ENCODE peak calls at places on chromosomes 4 and X, in six cellular contexts. K is neuronal stem cell, Q is IMR-90, H is mesenchymal stem cell, T is H1, R is trophoblast cell. E is an unnamed sample.

GRCh38 chrX:69664693-69665092 is 48.8 kb downstream of the EDA start:
- DNase-seq in K (no peak), Q (no peak), H (no peak), T (no peak), R (no peak), E (no peak)

GRCh38 chr4:71300362-71300761 is 38.5 kb upstream of the SLC4A4 start:
- DNase-seq in K (no peak), Q (no peak), H (no peak), T (no peak), R (no peak), E (no peak)

GRCh38 chr4:11418610-11419009 is 10.1 kb downstream of the HS3ST1 start:
- DNase-seq in K (no peak), Q (peak), H (no peak), T (no peak), R (no peak), E (no peak)

GRCh38 chr4:184261246-184261645 is 43.6 kb upstream of the ENPP6 start:
- DNase-seq in K (no peak), Q (no peak), H (no peak), T (no peak), R (no peak), E (no peak)

GRCh38 chr4:162891788-162892707 is 274.6 kb downstream of the NAF1 start:
- DNase-seq in K (no peak), Q (no peak), H (peak), T (no peak), R (peak), E (no peak)

GRCh38 chr4:185755451-185755850 is 56.5 kb downstream of the SORBS2 start:
- DNase-seq in K (no peak), Q (no peak), H (no peak), T (no peak), R (no peak), E (no peak)

GRCh38 chrX:132375941-132376340 is 112.9 kb downstream of the MBNL3 start:
- DNase-seq in K (no peak), Q (no peak), H (no peak), T (no peak), R (peak), E (no peak)

GRCh38 chr4:173958445-173958844 is 325.0 kb downstream of the FBXO8 start:
- DNase-seq in K (no peak), Q (peak), H (peak), T (no peak), R (no peak), E (no peak)

GRCh38 chr4:4781936-4782754 is 77.3 kb upstream of the MSX1 start:
- DNase-seq in K (no peak), Q (peak), H (peak), T (no peak), R (no peak), E (no peak)

GRCh38 chr4:137307806-137308205 is 224.5 kb downstream of the PCDH18 start:
- DNase-seq in K (no peak), Q (peak), H (no peak), T (no peak), R (no peak), E (no peak)

GRCh38 chr4:77074961-77075855 is 581 bp downstream of the CCNI start:
- DNase-seq in K (peak), Q (peak), H (peak), T (peak), R (peak), E (peak)

GRCh38 chrX:42149281-42149680 is 225.9 kb upstream of the CASK start:
- DNase-seq in K (no peak), Q (no peak), H (no peak), T (no peak), R (no peak), E (no peak)

GRCh38 chr4:58093352-58093751 is 983.2 kb upstream of the IGFBP7 start:
- DNase-seq in K (no peak), Q (no peak), H (no peak), T (peak), R (no peak), E (peak)

GRCh38 chr4:126354784-126355183 is 1040.0 kb downstream of the FAT4 start:
- DNase-seq in K (no peak), Q (no peak), H (no peak), T (no peak), R (no peak), E (no peak)

GRCh38 chrX:46860536-46860935 is 23.7 kb downstream of the RP2 start:
- DNase-seq in K (no peak), Q (no peak), H (no peak), T (no peak), R (no peak), E (no peak)

GRCh38 chr4:86557526-86557925 is 36.6 kb upstream of the PTPN13 start:
- DNase-seq in K (no peak), Q (peak), H (no peak), T (no peak), R (no peak), E (no peak)

GRCh38 chr4:21830272-21830671 is 118.3 kb downstream of the KCNIP4 start:
- DNase-seq in K (no peak), Q (no peak), H (no peak), T (no peak), R (no peak), E (no peak)

GRCh38 chr4:154082760-154083530 is 294.1 kb upstream of the SFRP2 start:
- DNase-seq in K (peak), Q (no peak), H (peak), T (peak), R (peak), E (peak)

GRCh38 chr4:87026795-87027495 is 92.1 kb downstream of the AFF1 start:
- DNase-seq in K (no peak), Q (no peak), H (no peak), T (no peak), R (no peak), E (no peak)

GRCh38 chrX:73577368-73577767 is 14.4 kb downstream of the CHIC1 start:
- DNase-seq in K (peak), Q (peak), H (peak), T (no peak), R (peak), E (no peak)

GRCh38 chr4:94304365-94304971 is 38.2 kb downstream of the HPGDS start:
- DNase-seq in K (peak), Q (peak), H (peak), T (no peak), R (peak), E (no peak)

GRCh38 chr4:78749258-78749971 is 26.7 kb upstream of the BMP2K start:
- DNase-seq in K (no peak), Q (no peak), H (no peak), T (no peak), R (no peak), E (no peak)

GRCh38 chr4:30191902-30192301 is 528.3 kb upstream of the PCDH7 start:
- DNase-seq in K (no peak), Q (no peak), H (no peak), T (no peak), R (no peak), E (no peak)

GRCh38 chr4:57119054-57119651 is 9.0 kb upstream of the IGFBP7 start:
- DNase-seq in K (no peak), Q (peak), H (peak), T (no peak), R (peak), E (no peak)

GRCh38 chr4:52868138-52868537 is 6.0 kb downstream of the RASL11B start:
- DNase-seq in K (no peak), Q (no peak), H (no peak), T (no peak), R (peak), E (peak)

GRCh38 chr4:153259679-153260078 is 55.4 kb downstream of the TRIM2 start:
- DNase-seq in K (no peak), Q (no peak), H (no peak), T (no peak), R (no peak), E (no peak)

GRCh38 chr4:25485104-25485503 is 108.0 kb downstream of the ANAPC4 start:
- DNase-seq in K (no peak), Q (no peak), H (no peak), T (no peak), R (no peak), E (no peak)

GRCh38 chr4:100848865-100849264 is 331.0 kb upstream of the EMCN start:
- DNase-seq in K (no peak), Q (no peak), H (no peak), T (no peak), R (peak), E (peak)

GRCh38 chr4:147730333-147730732 is 1.6 kb upstream of the ARHGAP10 start:
- DNase-seq in K (peak), Q (no peak), H (peak), T (no peak), R (no peak), E (no peak)

GRCh38 chr4:176902710-176903323 is 110.1 kb upstream of the VEGFC start:
- DNase-seq in K (no peak), Q (peak), H (peak), T (no peak), R (no peak), E (no peak)

GRCh38 chr4:34181311-34181808 is 2063.0 kb downstream of the ARAP2 start:
- DNase-seq in K (no peak), Q (peak), H (peak), T (no peak), R (peak), E (no peak)

GRCh38 chrX:70481871-70482270 is 37.2 kb downstream of the DLG3 start:
- DNase-seq in K (no peak), Q (no peak), H (peak), T (no peak), R (no peak), E (no peak)

GRCh38 chr4:1323635-1324442 is 23.2 kb upstream of the UVSSA start:
- DNase-seq in K (no peak), Q (peak), H (peak), T (no peak), R (peak), E (no peak)
- H3K4me2 ChIP-seq in K (no peak), Q (no peak), H (no peak), T (no peak), R (no peak), E (no peak)

DNA sequence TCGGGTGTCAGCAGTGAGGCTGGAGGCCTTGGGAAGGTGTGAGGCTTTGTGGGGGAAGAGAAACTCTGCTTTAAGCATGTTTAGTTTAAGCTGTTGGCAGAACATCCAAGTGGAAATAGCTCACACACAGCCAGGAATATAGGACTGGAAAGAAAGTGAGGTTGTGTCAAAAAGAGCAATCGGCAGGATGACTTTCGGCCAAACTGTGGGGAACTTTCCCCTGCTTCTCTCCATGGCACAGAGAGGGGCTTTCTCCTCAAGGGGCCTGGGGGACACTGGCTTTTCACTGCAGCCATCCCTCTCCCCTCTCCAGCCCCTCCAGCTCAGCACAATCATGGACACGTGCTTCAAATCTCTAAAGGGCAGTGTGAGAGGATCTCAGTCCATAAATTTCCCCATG is 8.0 kb upstream of the CITED1 start:
- DNase-seq in K (no peak), Q (no peak), H (no peak), T (no peak), R (no peak), E (no peak)
- H3K14ac ChIP-seq in K (no peak), Q (no peak), H (no peak), T (no peak), R (no peak), E (no peak)

DNA sequence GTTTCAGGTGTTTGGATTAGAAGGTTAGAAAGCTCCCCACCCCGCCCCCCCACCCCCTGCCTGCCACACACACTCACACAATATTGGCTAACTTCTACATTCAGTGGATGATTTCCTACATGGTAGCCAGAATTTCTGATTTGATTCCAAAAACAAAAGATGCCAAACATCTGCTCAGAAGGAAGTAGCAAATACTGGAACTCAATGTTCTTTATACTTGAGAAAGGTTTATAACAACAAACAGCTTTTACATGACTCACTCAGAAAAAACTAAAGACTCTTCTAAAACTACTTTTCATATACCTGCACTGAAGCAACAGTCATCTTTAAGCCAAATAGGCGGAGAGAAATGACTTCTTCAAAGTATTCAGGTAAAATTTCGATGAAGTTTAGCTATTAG is 750.5 kb upstream of the POU3F4 start:
- DNase-seq in K (no peak), Q (no peak), H (no peak), T (no peak), R (no peak), E (no peak)
- H3K4me2 ChIP-seq in K (no peak), Q (no peak), H (no peak), T (no peak), R (no peak), E (no peak)

DNA sequence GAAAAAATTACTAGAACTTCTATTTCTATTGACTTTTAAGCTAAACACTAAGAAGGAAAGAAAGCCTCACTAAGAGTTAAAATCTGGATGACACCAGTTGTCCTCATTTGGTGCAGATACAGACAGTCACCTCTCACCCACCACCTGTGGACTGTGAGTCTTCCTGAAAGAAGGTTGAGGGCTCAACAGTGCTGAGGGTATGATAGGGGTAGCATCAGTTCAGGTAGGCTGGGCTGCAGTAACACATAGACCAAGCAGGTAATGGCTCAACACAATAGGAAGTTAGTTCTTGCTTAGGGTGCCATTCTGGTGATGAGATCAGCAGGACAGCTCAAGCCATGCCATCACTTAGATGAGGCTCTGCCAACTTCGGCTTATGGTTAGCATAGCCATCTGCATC is 224.4 kb downstream of the ANAPC10 start:
- DNase-seq in K (no peak), Q (no peak), H (no peak), T (no peak), R (peak), E (no peak)
- H3K14ac ChIP-seq in K (peak), Q (no peak), H (no peak), T (no peak), R (no peak), E (no peak)

DNA sequence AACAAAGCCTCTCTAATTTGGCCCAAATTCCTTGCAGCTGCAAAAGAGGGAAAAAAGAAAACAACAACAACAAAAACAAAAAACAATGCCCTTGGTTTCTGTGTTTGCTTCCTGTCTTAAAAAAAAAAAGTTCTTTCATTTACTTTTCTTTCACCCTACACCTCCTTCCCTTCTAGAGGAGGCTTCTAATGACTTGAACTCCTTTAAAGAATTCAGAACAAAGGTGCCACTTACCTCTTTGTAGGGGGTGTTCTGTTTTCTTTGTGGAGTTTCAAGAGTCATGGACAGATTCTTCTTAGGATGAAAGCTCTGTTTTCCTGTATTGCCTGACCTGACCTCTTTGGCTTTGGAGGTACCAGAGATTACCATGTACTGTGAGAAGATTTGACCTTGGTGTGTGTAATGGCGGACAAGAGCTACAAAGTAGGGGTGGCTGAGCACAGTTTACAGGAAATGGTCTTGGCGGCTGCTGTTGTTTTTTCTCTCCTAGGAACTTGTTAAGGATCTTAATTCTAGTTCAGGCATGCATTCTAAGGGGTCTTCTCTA is 72.4 kb upstream of the S100G start:
- DNase-seq in K (peak), Q (no peak), H (no peak), T (no peak), R (no peak), E (no peak)
- H3K4me2 ChIP-seq in K (no peak), Q (no peak), H (no peak), T (peak), R (no peak), E (peak)

GRCh38 chrX:13067842-13068241 is 23.4 kb upstream of the FAM9C start:
- DNase-seq in K (no peak), Q (no peak), H (no peak), T (no peak), R (no peak), E (no peak)
- H3K14ac ChIP-seq in K (no peak), Q (no peak), H (no peak), T (no peak), R (no peak), E (no peak)

GRCh38 chr4:13481569-13481968 is 2.6 kb downstream of the RAB28 start:
- DNase-seq in K (peak), Q (peak), H (peak), T (no peak), R (peak), E (no peak)

GRCh38 chr4:13483142-13484044 is 747 bp downstream of the RAB28 start:
- DNase-seq in K (peak), Q (peak), H (peak), T (no peak), R (peak), E (peak)

GRCh38 chr4:13478707-13479106 is 5.4 kb downstream of the RAB28 start:
- DNase-seq in K (no peak), Q (no peak), H (no peak), T (no peak), R (no peak), E (no peak)

GRCh38 chr4:13484749-13485345 is 707 bp upstream of the RAB28 start:
- DNase-seq in K (no peak), Q (peak), H (peak), T (no peak), R (peak), E (no peak)

DNA sequence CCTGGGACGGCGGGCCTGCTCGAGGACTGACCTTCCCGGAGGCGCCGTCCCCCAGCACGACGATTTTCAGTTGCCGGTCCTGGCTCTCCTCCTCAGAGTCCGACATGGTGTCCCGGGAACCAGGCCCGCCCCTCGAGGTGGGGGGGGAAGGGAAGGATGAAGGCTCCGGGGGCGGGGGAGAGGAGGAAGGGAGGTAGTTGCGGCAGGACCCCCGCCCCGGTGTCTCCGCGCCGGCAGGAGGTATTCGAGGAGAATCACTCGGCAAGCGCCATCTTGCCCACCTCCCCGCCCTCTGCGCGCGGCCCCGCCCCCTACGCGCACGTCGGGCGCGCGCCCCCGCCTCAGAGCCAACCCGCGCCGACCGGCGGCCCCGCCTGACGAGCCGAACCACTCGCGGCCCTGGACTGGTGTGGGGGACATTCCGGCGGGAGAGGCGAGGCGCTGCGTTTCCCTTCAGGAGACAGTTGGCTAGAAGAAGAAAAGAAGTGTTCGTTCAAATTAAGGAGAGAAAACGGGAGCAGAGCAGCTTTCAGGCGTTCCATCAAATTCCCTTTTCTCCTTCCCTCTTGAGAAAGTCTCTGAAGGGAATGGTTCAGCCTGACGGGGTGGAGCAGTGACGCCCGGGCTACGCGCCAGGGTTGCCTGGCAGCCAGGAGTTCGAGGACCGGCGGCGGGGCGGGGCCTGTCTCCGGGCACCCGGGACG is at the start of gene RAB28:
- DNase-seq in K (peak), Q (peak), H (peak), T (peak), R (peak), E (peak)
- H3K4me2 ChIP-seq in K (peak), Q (peak), H (peak), T (peak), R (peak), E (peak)

DNA sequence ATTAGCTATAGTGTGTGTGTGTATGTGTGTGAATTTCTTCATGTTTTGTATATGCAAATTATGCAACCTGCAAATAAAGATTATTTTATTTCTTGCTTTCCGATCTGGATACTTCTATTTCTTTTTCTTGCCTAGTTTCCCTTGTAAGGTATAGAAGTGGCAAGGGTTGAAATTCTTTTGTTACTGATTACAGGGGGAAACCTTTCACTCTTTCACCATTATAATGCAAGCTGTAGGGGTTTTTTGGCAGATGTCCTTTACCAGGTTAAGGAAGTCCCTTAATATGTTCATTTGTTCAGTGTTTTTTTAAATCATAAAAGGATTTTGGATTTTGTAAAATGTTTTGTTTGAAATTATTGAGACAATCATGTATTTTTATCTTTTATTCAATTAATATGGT is 44.3 kb upstream of the PDE5A start:
- DNase-seq in K (no peak), Q (no peak), H (no peak), T (no peak), R (no peak), E (no peak)
- H3K14ac ChIP-seq in K (no peak), Q (no peak), H (no peak), T (no peak), R (no peak), E (no peak)

GRCh38 chr4:120873554-120873953 is 49.0 kb downstream of the PRDM5 start:
- DNase-seq in K (no peak), Q (no peak), H (no peak), T (no peak), R (no peak), E (no peak)

GRCh38 chr4:120869511-120870278 is 52.8 kb downstream of the PRDM5 start:
- DNase-seq in K (no peak), Q (peak), H (peak), T (no peak), R (no peak), E (no peak)

GRCh38 chr4:120874792-120875774 is 47.4 kb downstream of the PRDM5 start:
- DNase-seq in K (no peak), Q (no peak), H (peak), T (no peak), R (no peak), E (peak)

GRCh38 chr4:120870279-120870673 is 52.2 kb downstream of the PRDM5 start:
- DNase-seq in K (no peak), Q (no peak), H (no peak), T (no peak), R (no peak), E (peak)

GRCh38 chr4:120871173-120871572 is 51.4 kb downstream of the PRDM5 start:
- DNase-seq in K (no peak), Q (no peak), H (no peak), T (no peak), R (no peak), E (no peak)
- H3K4me2 ChIP-seq in K (no peak), Q (no peak), H (no peak), T (no peak), R (no peak), E (no peak)

E was measured in H9.